ENCODE peak calls at places on chromosomes 13 and 19, in four cellular contexts. O is GM12878, A is A549, Y is HepG2. Z is an unnamed sample.

GRCh38 chr19:15640294-15640903 is at the start of gene CYP4F3:
- DNase-seq in O (no peak), A (peak), Y (peak), Z (peak)

GRCh38 chr13:95164830-95165229 is 136.4 kb downstream of the ABCC4 start:
- DNase-seq in O (no peak), A (no peak), Y (no peak), Z (no peak)

GRCh38 chr13:106354961-106355360 is 180.5 kb downstream of the EFNB2 start:
- DNase-seq in O (no peak), A (no peak), Y (no peak), Z (no peak)

GRCh38 chr13:107043016-107043957 is 475.4 kb upstream of the ARGLU1 start:
- DNase-seq in O (no peak), A (no peak), Y (no peak), Z (no peak)

GRCh38 chr13:44188257-44188656 is 185.4 kb upstream of the SERP2 start:
- DNase-seq in O (no peak), A (peak), Y (no peak), Z (no peak)

GRCh38 chr19:55273978-55274707 is 5.8 kb downstream of the HSPBP1 start:
- DNase-seq in O (no peak), A (no peak), Y (no peak), Z (no peak)

GRCh38 chr13:36454962-36455361 is 22.7 kb downstream of the CCNA1 start:
- DNase-seq in O (no peak), A (no peak), Y (no peak), Z (peak)

GRCh38 chr13:49026851-49027250 is 51.1 kb downstream of the FNDC3A start:
- DNase-seq in O (no peak), A (no peak), Y (no peak), Z (no peak)

GRCh38 chr13:65943711-65944110 is 1286.4 kb downstream of the PCDH9 start:
- DNase-seq in O (no peak), A (no peak), Y (no peak), Z (no peak)

GRCh38 chr13:45367358-45367757 is 26.4 kb upstream of the TPT1 start:
- DNase-seq in O (peak), A (peak), Y (peak), Z (no peak)

GRCh38 chr19:2867025-2867991 is at the start of gene ZNF556:
- DNase-seq in O (no peak), A (no peak), Y (peak), Z (peak)

GRCh38 chr13:20358022-20358421 is 125.9 kb upstream of the GJB6 start:
- DNase-seq in O (no peak), A (no peak), Y (no peak), Z (no peak)

GRCh38 chr13:76289558-76289957 is 596.6 kb downstream of the KCTD12 start:
- DNase-seq in O (no peak), A (no peak), Y (no peak), Z (no peak)

GRCh38 chr13:26424181-26424580 is 133.3 kb upstream of the WASF3 start:
- DNase-seq in O (no peak), A (no peak), Y (no peak), Z (no peak)

GRCh38 chr19:10037367-10037766 is 24.1 kb downstream of the RDH8 start:
- DNase-seq in O (no peak), A (no peak), Y (no peak), Z (no peak)

GRCh38 chr19:3606690-3607289 is at the start of gene TBXA2R:
- DNase-seq in O (no peak), A (peak), Y (no peak), Z (peak)

GRCh38 chr13:20258208-20258962 is 26.3 kb upstream of the GJB6 start:
- DNase-seq in O (no peak), A (peak), Y (no peak), Z (no peak)

GRCh38 chr19:19021115-19021514 is 12.2 kb downstream of the SUGP2 start:
- DNase-seq in O (no peak), A (no peak), Y (peak), Z (no peak)

GRCh38 chr19:7772752-7773291 is 9.8 kb downstream of the CLEC4M start:
- DNase-seq in O (peak), A (no peak), Y (no peak), Z (no peak)

GRCh38 chr19:43738780-43739211 is 16.0 kb downstream of the SMG9 start:
- DNase-seq in O (no peak), A (no peak), Y (no peak), Z (no peak)

GRCh38 chr19:15550847-15551182 is 42.5 kb downstream of the CYP4F22 start:
- DNase-seq in O (no peak), A (no peak), Y (peak), Z (no peak)

GRCh38 chr13:92769064-92769463 is 457.5 kb upstream of the GPC6 start:
- DNase-seq in O (no peak), A (no peak), Y (no peak), Z (no peak)
- TF ChIP-seq PBX3 in O (no peak), A (no peak), Y (no peak), Z (no peak)

GRCh38 chr19:1401138-1401888 is at the start of gene GAMT:
- DNase-seq in O (no peak), A (no peak), Y (no peak), Z (peak)
- TF ChIP-seq PBX3 in O (no peak), A (no peak), Y (no peak), Z (no peak)

GRCh38 chr13:113151745-113152707 is 6.4 kb upstream of the PROZ start:
- DNase-seq in O (no peak), A (no peak), Y (no peak), Z (no peak)

GRCh38 chr13:113153810-113154748 is 4.4 kb upstream of the PROZ start:
- DNase-seq in O (peak), A (peak), Y (peak), Z (peak)

GRCh38 chr13:113155201-113155600 is 3.2 kb upstream of the PROZ start:
- DNase-seq in O (no peak), A (no peak), Y (no peak), Z (no peak)

GRCh38 chr13:113150545-113151365 is 7.7 kb upstream of the PROZ start:
- DNase-seq in O (no peak), A (no peak), Y (no peak), Z (no peak)

GRCh38 chr13:113152894-113153809 is 5.3 kb upstream of the PROZ start:
- DNase-seq in O (no peak), A (no peak), Y (peak), Z (peak)
- TF ChIP-seq PBX3 in O (no peak), A (no peak), Y (no peak), Z (no peak)

DNA sequence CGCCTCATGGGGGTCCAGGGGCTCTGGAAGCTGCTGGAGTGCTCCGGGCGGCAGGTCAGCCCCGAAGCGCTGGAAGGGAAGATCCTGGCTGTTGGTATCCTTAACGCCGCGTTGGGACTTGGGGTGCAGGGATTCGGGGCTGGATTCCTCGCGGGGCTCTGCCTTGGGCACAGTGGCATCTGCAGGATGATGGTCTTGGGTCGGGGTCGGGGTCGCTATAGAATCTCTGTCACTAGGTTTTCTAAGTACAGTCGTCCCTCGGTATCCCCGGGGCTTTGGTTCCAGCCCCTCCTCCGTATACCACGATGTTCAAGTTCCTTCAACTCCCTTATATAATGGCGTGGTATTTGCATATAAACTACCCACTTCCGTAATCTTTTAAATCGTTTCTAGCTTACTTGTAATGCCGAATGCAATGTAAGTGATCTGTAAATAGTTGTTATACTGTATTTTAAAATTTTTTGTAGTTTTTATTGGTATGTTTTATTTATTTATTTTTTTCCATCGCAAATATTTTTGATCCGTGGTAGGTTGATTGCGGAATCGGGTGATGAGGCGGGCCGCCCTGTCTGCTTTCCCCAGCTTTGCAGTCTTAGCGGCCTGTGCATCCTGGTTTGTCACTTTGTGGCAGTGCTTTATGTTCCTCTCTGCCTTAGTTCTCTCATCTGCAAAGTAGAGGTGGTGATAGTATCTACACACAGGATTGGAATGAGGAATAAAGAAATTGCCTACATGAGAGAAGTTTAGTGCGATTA is 606 bp downstream of the ERCC5 start:
- DNase-seq in O (no peak), A (peak), Y (peak), Z (peak)
- TF ChIP-seq PBX3 in O (no peak), A (no peak), Y (no peak), Z (no peak)

GRCh38 chr19:12668937-12669271 is 2.3 kb downstream of the WDR83 start:
- DNase-seq in O (no peak), A (no peak), Y (peak), Z (peak)
- TF ChIP-seq PBX3 in O (no peak), A (no peak), Y (no peak), Z (no peak)

GRCh38 chr13:98396071-98396710 is 180.7 kb downstream of the STK24 start:
- DNase-seq in O (no peak), A (no peak), Y (no peak), Z (no peak)
- TF ChIP-seq PBX3 in O (no peak), A (no peak), Y (no peak), Z (no peak)

DNA sequence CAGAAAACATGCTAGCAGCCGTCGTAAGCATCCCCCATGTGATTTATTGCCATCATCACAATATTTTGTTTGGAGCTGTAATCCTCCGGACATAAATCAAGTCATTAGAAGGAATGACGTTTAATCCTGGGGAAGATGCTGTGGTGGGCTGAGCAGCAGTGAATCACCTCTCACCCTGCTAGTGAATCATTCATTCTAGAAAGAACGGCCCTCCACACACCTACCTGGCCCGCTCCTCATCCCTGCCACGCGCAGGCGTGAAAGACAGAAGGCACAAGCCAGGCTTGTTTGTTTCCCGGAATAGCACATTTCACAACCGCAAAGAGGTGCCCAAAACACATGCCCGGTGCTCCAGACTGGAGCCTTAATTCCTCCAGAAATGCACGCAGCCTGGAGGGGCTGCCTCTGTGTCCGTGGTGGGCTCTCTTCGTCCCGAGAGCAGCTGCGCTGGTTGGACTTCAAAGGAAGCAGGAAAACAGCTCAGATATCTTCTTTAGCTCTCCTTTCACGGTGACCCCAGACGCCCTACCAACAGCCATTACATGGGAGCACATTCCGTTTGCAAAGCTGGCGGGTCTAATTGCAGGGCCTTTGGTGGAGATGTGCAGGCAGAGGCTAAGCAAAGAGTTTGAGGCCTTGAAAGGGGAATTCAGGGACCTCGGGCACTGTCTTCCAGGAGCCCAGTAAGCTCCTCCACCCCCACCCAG is 41.2 kb upstream of the KCTD15 start:
- DNase-seq in O (no peak), A (no peak), Y (no peak), Z (no peak)
- TF ChIP-seq PBX3 in O (no peak), A (no peak), Y (no peak), Z (no peak)

GRCh38 chr13:67742478-67742877 is 512.3 kb upstream of the PCDH9 start:
- DNase-seq in O (no peak), A (no peak), Y (no peak), Z (no peak)
- TF ChIP-seq PBX3 in O (no peak), A (no peak), Y (no peak), Z (no peak)

DNA sequence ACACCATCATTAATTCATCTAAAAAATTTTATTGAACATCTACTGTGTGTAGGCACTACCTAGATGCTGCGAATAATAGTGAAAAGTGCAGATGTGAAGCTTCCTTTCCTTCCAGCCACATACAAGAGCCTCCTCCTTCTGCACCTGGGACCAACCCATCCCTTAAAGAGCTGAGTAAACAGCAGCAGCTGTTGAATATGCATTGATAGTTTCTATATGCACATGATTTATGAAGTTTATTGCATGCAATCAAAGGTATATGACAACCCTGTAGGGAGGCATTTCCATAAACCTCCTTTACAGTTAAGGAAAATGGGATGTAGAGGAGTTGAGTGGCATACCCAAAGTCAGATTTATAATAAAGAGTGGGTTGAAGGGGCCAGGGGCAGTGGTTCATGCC is 110.3 kb upstream of the IPO5 start:
- DNase-seq in O (no peak), A (no peak), Y (no peak), Z (no peak)
- TF ChIP-seq PBX3 in O (no peak), A (no peak), Y (no peak), Z (no peak)

Z was measured in SK-N-SH.